ENCODE peak calls at places on chromosomes 1 and 21, in seven cellular contexts. C, Y, B, G, H, D and V are unnamed samples.

GRCh38 chr1:53373246-53373645 is 45.4 kb upstream of the LRP8 start:
- DNase-seq in C (no peak), Y (no peak), B (peak), G (no peak), H (no peak), D (no peak), V (peak)

GRCh38 chr1:16605532-16605931 is 7.8 kb downstream of the NBPF1 start:
- DNase-seq in C (no peak), Y (no peak), B (no peak), G (no peak), H (no peak), D (no peak), V (peak)

GRCh38 chr1:201216395-201217085 is 25.9 kb downstream of the IGFN1 start:
- DNase-seq in C (no peak), Y (no peak), B (no peak), G (no peak), H (no peak), D (no peak), V (no peak)

GRCh38 chr1:63674238-63674864 is 81.1 kb downstream of the PGM1 start:
- DNase-seq in C (peak), Y (peak), B (peak), G (peak), H (peak), D (peak), V (no peak)

GRCh38 chr1:21870611-21871010 is 58.5 kb downstream of the LDLRAD2 start:
- DNase-seq in C (no peak), Y (no peak), B (no peak), G (no peak), H (no peak), D (no peak), V (no peak)

GRCh38 chr1:24771574-24771973 is 26.3 kb downstream of the CLIC4 start:
- DNase-seq in C (no peak), Y (no peak), B (no peak), G (no peak), H (no peak), D (no peak), V (no peak)

GRCh38 chr1:28436211-28436769 is 66.8 kb downstream of the PHACTR4 start:
- DNase-seq in C (no peak), Y (no peak), B (no peak), G (no peak), H (no peak), D (no peak), V (no peak)

GRCh38 chr1:96559181-96559580 is 162.4 kb upstream of the PTBP2 start:
- DNase-seq in C (no peak), Y (no peak), B (no peak), G (no peak), H (no peak), D (no peak), V (no peak)

GRCh38 chr21:39842741-39843146 is 24.5 kb upstream of the PCP4 start:
- DNase-seq in C (no peak), Y (no peak), B (no peak), G (no peak), H (no peak), D (no peak), V (no peak)

GRCh38 chr1:2352341-2353214 is 38.8 kb downstream of the MORN1 start:
- DNase-seq in C (no peak), Y (no peak), B (peak), G (no peak), H (no peak), D (no peak), V (no peak)
- TF ChIP-seq POLR2AphosphoS5 in C (no peak), Y (no peak), B (no peak), G (no peak), H (no peak), D (no peak), V (no peak)

DNA sequence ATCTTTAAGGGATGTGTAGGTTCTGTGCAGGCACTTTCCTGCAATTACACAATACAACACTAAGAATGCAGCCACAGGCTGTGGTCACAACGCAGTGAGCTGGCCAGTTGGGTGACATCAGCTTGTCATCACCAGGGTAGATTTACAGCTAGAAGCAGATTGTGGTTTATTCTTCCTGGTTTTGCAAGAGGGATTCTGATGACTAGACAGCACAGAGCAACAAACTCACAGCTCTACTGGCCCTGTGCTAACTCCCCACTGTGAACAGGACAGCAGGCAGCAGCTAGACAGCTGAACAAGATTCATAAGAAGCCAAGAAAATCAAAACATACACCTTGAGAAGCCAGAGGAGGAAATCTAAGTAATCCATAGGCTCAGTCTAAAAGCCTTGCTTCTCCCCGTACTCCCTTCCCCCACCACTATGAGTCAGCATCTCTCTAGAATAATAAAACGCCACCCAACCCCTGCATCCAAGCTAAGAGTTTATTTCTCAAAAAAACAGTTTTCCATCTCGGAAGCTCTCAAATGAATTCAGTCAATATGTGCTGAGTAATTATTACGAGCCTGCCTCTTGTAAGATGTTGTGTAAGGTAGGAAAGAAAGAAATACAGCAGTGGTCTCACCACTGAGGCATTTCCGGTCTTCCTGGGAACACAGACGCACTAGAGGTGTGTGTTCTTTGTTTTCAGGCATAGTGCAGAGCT is 162.8 kb downstream of the NTPCR start:
- DNase-seq in C (peak), Y (peak), B (peak), G (peak), H (peak), D (peak), V (peak)
- TF ChIP-seq POLR2AphosphoS5 in C (no peak), Y (peak), B (peak), G (no peak), H (peak), D (peak), V (peak)

GRCh38 chr1:116760996-116761665 is 6.9 kb downstream of the CD2 start:
- DNase-seq in C (no peak), Y (no peak), B (no peak), G (no peak), H (no peak), D (no peak), V (no peak)

GRCh38 chr1:116760487-116760886 is 6.3 kb downstream of the CD2 start:
- DNase-seq in C (no peak), Y (no peak), B (no peak), G (no peak), H (no peak), D (no peak), V (no peak)

GRCh38 chr1:116762281-116762680 is 8.1 kb downstream of the CD2 start:
- DNase-seq in C (no peak), Y (no peak), B (no peak), G (no peak), H (no peak), D (no peak), V (no peak)

GRCh38 chr1:116762781-116763115 is 8.5 kb downstream of the CD2 start:
- DNase-seq in C (no peak), Y (no peak), B (no peak), G (peak), H (no peak), D (no peak), V (no peak)

DNA sequence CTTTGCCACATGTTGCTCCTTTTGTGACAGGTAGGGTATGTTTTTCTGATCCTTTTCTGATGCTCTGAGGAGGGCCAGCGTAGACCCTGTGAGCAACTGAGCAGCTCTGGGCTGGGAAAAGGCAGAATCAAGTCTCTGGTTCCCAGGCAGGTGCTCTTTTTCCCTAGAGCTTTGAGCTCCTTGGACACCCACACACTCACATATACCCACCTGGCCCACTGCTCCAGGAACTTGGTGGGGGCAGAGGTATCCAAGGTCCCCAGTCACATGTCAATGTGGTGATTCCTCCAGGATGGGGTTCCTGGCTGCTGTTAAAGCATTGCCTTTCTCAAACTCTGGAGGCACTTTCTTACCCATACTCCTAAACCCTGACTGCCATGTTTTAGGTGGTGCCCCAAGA is 5.4 kb downstream of the CD2 start:
- DNase-seq in C (no peak), Y (no peak), B (no peak), G (no peak), H (no peak), D (no peak), V (no peak)
- TF ChIP-seq POLR2AphosphoS5 in C (no peak), Y (no peak), B (no peak), G (no peak), H (no peak), D (no peak), V (no peak)

GRCh38 chr1:237126180-237126579 is 84.2 kb downstream of the RYR2 start:
- DNase-seq in C (no peak), Y (no peak), B (no peak), G (no peak), H (no peak), D (no peak), V (no peak)
- TF ChIP-seq POLR2AphosphoS5 in C (no peak), Y (no peak), B (no peak), G (no peak), H (no peak), D (no peak), V (no peak)

GRCh38 chr1:153336650-153337049 is 12.0 kb downstream of the PGLYRP4 start:
- DNase-seq in C (no peak), Y (no peak), B (no peak), G (no peak), H (no peak), D (no peak), V (no peak)
- TF ChIP-seq POLR2AphosphoS5 in C (no peak), Y (no peak), B (no peak), G (no peak), H (no peak), D (no peak), V (no peak)

DNA sequence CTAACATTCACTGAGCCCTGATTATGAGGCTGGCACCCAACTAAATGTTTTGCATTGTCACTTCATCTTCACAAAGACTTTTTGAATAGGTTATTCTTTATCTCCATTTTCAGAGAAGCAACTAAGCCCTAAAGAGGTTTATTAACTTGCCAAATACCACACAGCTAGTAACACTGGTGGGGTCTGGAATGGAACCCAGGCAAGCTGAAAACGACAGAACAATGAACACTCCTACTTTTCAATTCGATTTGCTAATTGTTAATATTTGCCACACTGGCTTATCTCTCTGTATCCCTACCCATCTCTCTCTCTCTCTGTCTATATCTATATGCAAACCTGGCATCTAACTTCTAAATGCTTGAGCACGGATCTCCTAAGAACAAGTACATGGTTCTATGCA is 40.6 kb downstream of the MRPL39 start:
- DNase-seq in C (no peak), Y (no peak), B (no peak), G (no peak), H (no peak), D (no peak), V (no peak)
- TF ChIP-seq POLR2AphosphoS5 in C (no peak), Y (no peak), B (no peak), G (no peak), H (no peak), D (no peak), V (no peak)

GRCh38 chr1:2213576-2214505 is 14.3 kb upstream of the SKI start:
- DNase-seq in C (no peak), Y (peak), B (no peak), G (no peak), H (peak), D (no peak), V (no peak)
- TF ChIP-seq POLR2AphosphoS5 in C (no peak), Y (no peak), B (peak), G (no peak), H (peak), D (no peak), V (peak)

GRCh38 chr1:43979261-43979527 is 184 bp downstream of the B4GALT2 start:
- DNase-seq in C (no peak), Y (no peak), B (no peak), G (no peak), H (no peak), D (no peak), V (no peak)

GRCh38 chr1:43980255-43981134 is 1.5 kb downstream of the B4GALT2 start:
- DNase-seq in C (no peak), Y (no peak), B (no peak), G (no peak), H (no peak), D (no peak), V (no peak)

GRCh38 chr1:43978551-43979260 is at the start of gene B4GALT2:
- DNase-seq in C (peak), Y (peak), B (peak), G (peak), H (peak), D (peak), V (no peak)

GRCh38 chr1:43981135-43981491 is 2.1 kb downstream of the B4GALT2 start:
- DNase-seq in C (no peak), Y (no peak), B (peak), G (no peak), H (peak), D (no peak), V (no peak)

DNA sequence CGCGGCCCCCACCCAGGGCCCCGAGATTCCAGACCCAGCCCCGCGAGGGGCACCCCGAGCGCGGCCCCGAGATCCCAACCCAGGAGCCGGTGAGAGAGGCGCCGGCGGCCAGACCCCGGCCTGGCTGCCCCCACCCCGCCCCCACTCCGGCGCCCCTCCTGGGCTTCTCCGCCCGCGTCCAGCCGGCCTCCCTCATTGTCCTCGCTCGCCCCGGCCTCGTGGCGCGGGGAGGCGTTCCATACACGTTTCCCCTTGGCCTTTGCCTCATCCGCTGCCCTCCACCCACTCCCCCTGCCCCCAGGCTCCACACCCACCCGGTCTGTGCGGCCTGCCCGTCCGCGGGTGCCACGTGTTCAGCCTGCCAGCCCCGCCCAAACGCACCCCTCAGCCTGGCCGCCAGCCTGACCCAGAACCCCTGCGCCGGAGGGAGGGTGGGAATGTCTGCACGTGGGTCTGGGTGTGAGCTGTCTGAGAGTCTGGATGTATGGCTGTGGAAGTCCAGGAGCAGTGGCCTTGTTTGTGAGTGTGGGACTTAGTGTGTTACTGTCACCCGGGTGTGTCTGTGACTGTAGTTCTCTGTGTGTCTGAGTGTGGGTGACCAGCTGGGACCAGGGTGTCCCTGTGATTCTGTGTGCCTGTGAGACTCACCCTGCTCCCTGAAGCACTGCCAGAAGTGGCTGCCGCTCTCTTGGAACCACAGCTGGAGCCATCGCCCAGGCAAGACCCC is 681 bp downstream of the B4GALT2 start:
- DNase-seq in C (peak), Y (peak), B (peak), G (peak), H (peak), D (peak), V (no peak)
- TF ChIP-seq POLR2AphosphoS5 in C (peak), Y (no peak), B (no peak), G (peak), H (peak), D (peak), V (no peak)

GRCh38 chr1:7468248-7468647 is 302.8 kb upstream of the VAMP3 start:
- DNase-seq in C (no peak), Y (no peak), B (no peak), G (no peak), H (no peak), D (no peak), V (no peak)

GRCh38 chr1:7469255-7469938 is 301.7 kb upstream of the VAMP3 start:
- DNase-seq in C (no peak), Y (no peak), B (no peak), G (no peak), H (no peak), D (no peak), V (no peak)

GRCh38 chr1:7473223-7474142 is 297.6 kb upstream of the VAMP3 start:
- DNase-seq in C (no peak), Y (no peak), B (no peak), G (no peak), H (no peak), D (no peak), V (no peak)

GRCh38 chr1:7471836-7472235 is 299.3 kb upstream of the VAMP3 start:
- DNase-seq in C (no peak), Y (peak), B (no peak), G (no peak), H (no peak), D (no peak), V (no peak)

GRCh38 chr1:7470904-7471638 is 300.0 kb upstream of the VAMP3 start:
- DNase-seq in C (no peak), Y (peak), B (peak), G (peak), H (peak), D (no peak), V (no peak)
- TF ChIP-seq POLR2AphosphoS5 in C (no peak), Y (peak), B (no peak), G (no peak), H (peak), D (no peak), V (peak)